ENCODE peak calls at places on chromosomes 11 and 22, in six cellular contexts. One of them, this sample, is unnamed.

GRCh38 chr11:43942651-43943356 is 367 bp downstream of the C11orf96 start:
- DNase-seq in endothelial cell: peak
- DNase-seq in omental fat pad: no peak
- DNase-seq in sigmoid colon: peak
- DNase-seq in A549: peak
- DNase-seq in MCF 10A: no peak
- DNase-seq in this sample: no peak

GRCh38 chr11:32137869-32138268 is 47.0 kb downstream of the RCN1 start:
- DNase-seq in endothelial cell: no peak
- DNase-seq in omental fat pad: no peak
- DNase-seq in sigmoid colon: no peak
- DNase-seq in A549: no peak
- DNase-seq in MCF 10A: no peak
- DNase-seq in this sample: no peak

GRCh38 chr22:30249049-30250038 is 2.8 kb upstream of the LIF start:
- DNase-seq in endothelial cell: no peak
- DNase-seq in omental fat pad: no peak
- DNase-seq in sigmoid colon: peak
- DNase-seq in A549: no peak
- DNase-seq in MCF 10A: no peak
- DNase-seq in this sample: no peak

GRCh38 chr11:130456276-130456675 is 7.8 kb downstream of the ADAMTS15 start:
- DNase-seq in endothelial cell: no peak
- DNase-seq in omental fat pad: no peak
- DNase-seq in sigmoid colon: no peak
- DNase-seq in A549: no peak
- DNase-seq in MCF 10A: no peak
- DNase-seq in this sample: no peak

GRCh38 chr22:39197578-39197977 is 45.1 kb upstream of the CBX7 start:
- DNase-seq in endothelial cell: no peak
- DNase-seq in omental fat pad: no peak
- DNase-seq in sigmoid colon: no peak
- DNase-seq in A549: no peak
- DNase-seq in MCF 10A: no peak
- DNase-seq in this sample: no peak

GRCh38 chr11:68993546-68993945 is 12.8 kb upstream of the MRGPRD start:
- DNase-seq in endothelial cell: no peak
- DNase-seq in omental fat pad: no peak
- DNase-seq in sigmoid colon: no peak
- DNase-seq in A549: no peak
- DNase-seq in MCF 10A: no peak
- DNase-seq in this sample: peak

GRCh38 chr11:112345708-112346107 is 85.0 kb upstream of the PLET1 start:
- DNase-seq in endothelial cell: no peak
- DNase-seq in omental fat pad: no peak
- DNase-seq in sigmoid colon: no peak
- DNase-seq in A549: no peak
- DNase-seq in MCF 10A: no peak
- DNase-seq in this sample: no peak

GRCh38 chr11:316031-316701 is 2.3 kb downstream of the IFITM1 start:
- DNase-seq in endothelial cell: no peak
- DNase-seq in omental fat pad: no peak
- DNase-seq in sigmoid colon: peak
- DNase-seq in A549: no peak
- DNase-seq in MCF 10A: no peak
- DNase-seq in this sample: no peak

GRCh38 chr11:116928102-116928777 is 90.8 kb upstream of the APOA1 start:
- DNase-seq in endothelial cell: no peak
- DNase-seq in omental fat pad: no peak
- DNase-seq in sigmoid colon: no peak
- DNase-seq in A549: no peak
- DNase-seq in MCF 10A: no peak
- DNase-seq in this sample: no peak

GRCh38 chr11:17314232-17314547 is 37.4 kb upstream of the NCR3LG1 start:
- DNase-seq in endothelial cell: no peak
- DNase-seq in omental fat pad: no peak
- DNase-seq in sigmoid colon: no peak
- DNase-seq in A549: no peak
- DNase-seq in MCF 10A: peak
- DNase-seq in this sample: no peak

GRCh38 chr11:57974830-57975229 is 48.9 kb upstream of the OR9Q1 start:
- DNase-seq in endothelial cell: no peak
- DNase-seq in omental fat pad: no peak
- DNase-seq in sigmoid colon: no peak
- DNase-seq in A549: no peak
- DNase-seq in MCF 10A: peak
- DNase-seq in this sample: no peak

GRCh38 chr11:662689-663274 is 25.7 kb downstream of the DRD4 start:
- DNase-seq in endothelial cell: peak
- DNase-seq in omental fat pad: peak
- DNase-seq in sigmoid colon: no peak
- DNase-seq in A549: peak
- DNase-seq in MCF 10A: peak
- DNase-seq in this sample: no peak

GRCh38 chr11:71358122-71358728 is 90.0 kb downstream of the DHCR7 start:
- DNase-seq in endothelial cell: no peak
- DNase-seq in omental fat pad: no peak
- DNase-seq in sigmoid colon: no peak
- DNase-seq in A549: no peak
- DNase-seq in MCF 10A: no peak
- DNase-seq in this sample: no peak

GRCh38 chr11:111388842-111389241 is 9.8 kb upstream of the POU2AF1 start:
- DNase-seq in endothelial cell: no peak
- DNase-seq in omental fat pad: no peak
- DNase-seq in sigmoid colon: no peak
- DNase-seq in A549: no peak
- DNase-seq in MCF 10A: peak
- DNase-seq in this sample: no peak

GRCh38 chr11:34749666-34750659 is 129.1 kb downstream of the EHF start:
- DNase-seq in endothelial cell: no peak
- DNase-seq in omental fat pad: no peak
- DNase-seq in sigmoid colon: peak
- DNase-seq in A549: no peak
- DNase-seq in MCF 10A: peak
- DNase-seq in this sample: no peak

GRCh38 chr11:112485280-112485679 is 224.6 kb upstream of the PLET1 start:
- DNase-seq in endothelial cell: no peak
- DNase-seq in omental fat pad: no peak
- DNase-seq in sigmoid colon: no peak
- DNase-seq in A549: no peak
- DNase-seq in MCF 10A: no peak
- DNase-seq in this sample: no peak

GRCh38 chr22:46935506-46936377 is 173.3 kb downstream of the TBC1D22A start:
- DNase-seq in endothelial cell: no peak
- DNase-seq in omental fat pad: no peak
- DNase-seq in sigmoid colon: no peak
- DNase-seq in A549: no peak
- DNase-seq in MCF 10A: peak
- DNase-seq in this sample: no peak

GRCh38 chr11:70695086-70695960 is 297.0 kb downstream of the CTTN start:
- DNase-seq in endothelial cell: no peak
- DNase-seq in omental fat pad: no peak
- DNase-seq in sigmoid colon: no peak
- DNase-seq in A549: no peak
- DNase-seq in MCF 10A: no peak
- DNase-seq in this sample: no peak

GRCh38 chr11:82631722-82632630 is 101.7 kb downstream of the FAM181B start:
- DNase-seq in endothelial cell: no peak
- DNase-seq in omental fat pad: no peak
- DNase-seq in sigmoid colon: no peak
- DNase-seq in A549: no peak
- DNase-seq in MCF 10A: no peak
- DNase-seq in this sample: no peak

GRCh38 chr11:110434952-110435779 is 5.4 kb downstream of the FDX1 start:
- DNase-seq in endothelial cell: no peak
- DNase-seq in omental fat pad: no peak
- DNase-seq in sigmoid colon: no peak
- DNase-seq in A549: no peak
- DNase-seq in MCF 10A: peak
- DNase-seq in this sample: no peak

GRCh38 chr22:50082961-50083461 is 2.2 kb downstream of the MLC1 start:
- DNase-seq in endothelial cell: no peak
- DNase-seq in omental fat pad: no peak
- DNase-seq in sigmoid colon: no peak
- DNase-seq in A549: no peak
- DNase-seq in MCF 10A: peak
- DNase-seq in this sample: no peak

GRCh38 chr11:82811369-82811768 is 77.7 kb upstream of the FAM181B start:
- DNase-seq in endothelial cell: no peak
- DNase-seq in omental fat pad: no peak
- DNase-seq in sigmoid colon: no peak
- DNase-seq in A549: no peak
- DNase-seq in MCF 10A: no peak
- DNase-seq in this sample: no peak

GRCh38 chr22:50314081-50314454 is 6.6 kb upstream of the PLXNB2 start:
- DNase-seq in endothelial cell: no peak
- DNase-seq in omental fat pad: no peak
- DNase-seq in sigmoid colon: no peak
- DNase-seq in A549: no peak
- DNase-seq in MCF 10A: no peak
- DNase-seq in this sample: no peak

DNA sequence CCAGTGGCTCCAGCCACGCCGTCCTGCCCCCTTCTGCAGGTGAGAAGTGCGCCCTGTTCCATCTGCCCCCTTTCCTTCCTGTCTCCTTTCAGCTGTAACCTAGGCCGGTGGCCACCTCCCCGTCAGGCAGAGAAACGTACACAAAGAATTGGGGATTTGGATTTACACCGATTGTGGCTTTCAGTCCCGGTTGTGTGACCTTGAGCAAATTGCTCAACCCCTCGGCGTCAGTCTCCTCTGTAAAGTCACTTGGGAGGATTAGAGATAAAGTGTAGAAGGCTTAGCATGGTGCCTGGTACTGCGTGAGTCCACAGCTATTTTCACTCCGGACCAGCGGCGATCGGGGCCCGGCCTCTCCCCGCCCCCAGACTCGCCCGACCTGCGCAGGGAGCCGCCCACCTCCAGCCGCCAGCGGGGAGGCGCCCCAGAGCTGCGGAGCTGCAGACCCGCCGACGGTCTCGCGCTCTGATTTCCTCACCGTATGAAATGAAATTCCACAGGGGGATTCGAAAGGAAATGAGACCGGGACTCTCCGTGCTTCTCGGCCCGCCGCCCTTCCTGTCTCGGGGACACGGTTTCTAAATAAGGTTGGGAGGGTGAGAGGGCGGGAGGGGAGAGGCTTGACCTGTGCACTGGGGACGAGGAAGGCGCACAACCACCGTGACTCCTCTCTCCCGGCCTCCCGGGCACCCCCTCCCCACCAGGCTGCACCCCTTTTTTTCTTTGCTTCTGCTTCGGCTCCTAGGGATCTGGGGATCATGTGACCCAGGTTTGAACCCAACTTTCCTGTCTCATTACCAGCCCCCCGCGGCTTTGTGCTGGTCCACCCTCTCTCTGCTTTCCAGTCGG is 703 bp upstream of the FZD4 start:
- DNase-seq in endothelial cell: peak
- DNase-seq in omental fat pad: no peak
- DNase-seq in sigmoid colon: peak
- DNase-seq in A549: peak
- DNase-seq in MCF 10A: peak
- DNase-seq in this sample: peak
- TF ChIP-seq CTCF in endothelial cell: no peak
- TF ChIP-seq CTCF in omental fat pad: no peak
- TF ChIP-seq CTCF in sigmoid colon: no peak
- TF ChIP-seq CTCF in A549: peak
- TF ChIP-seq CTCF in MCF 10A: no peak
- TF ChIP-seq CTCF in this sample: no peak

GRCh38 chr11:8180469-8180868 is 11.6 kb upstream of the RIC3 start:
- DNase-seq in endothelial cell: no peak
- DNase-seq in omental fat pad: no peak
- DNase-seq in sigmoid colon: no peak
- DNase-seq in A549: no peak
- DNase-seq in MCF 10A: no peak
- DNase-seq in this sample: no peak

GRCh38 chr11:8192016-8192895 is 23.4 kb upstream of the RIC3 start:
- DNase-seq in endothelial cell: peak
- DNase-seq in omental fat pad: no peak
- DNase-seq in sigmoid colon: no peak
- DNase-seq in A549: peak
- DNase-seq in MCF 10A: peak
- DNase-seq in this sample: peak

GRCh38 chr11:8183136-8183535 is 14.3 kb upstream of the RIC3 start:
- DNase-seq in endothelial cell: no peak
- DNase-seq in omental fat pad: no peak
- DNase-seq in sigmoid colon: no peak
- DNase-seq in A549: no peak
- DNase-seq in MCF 10A: no peak
- DNase-seq in this sample: no peak

DNA sequence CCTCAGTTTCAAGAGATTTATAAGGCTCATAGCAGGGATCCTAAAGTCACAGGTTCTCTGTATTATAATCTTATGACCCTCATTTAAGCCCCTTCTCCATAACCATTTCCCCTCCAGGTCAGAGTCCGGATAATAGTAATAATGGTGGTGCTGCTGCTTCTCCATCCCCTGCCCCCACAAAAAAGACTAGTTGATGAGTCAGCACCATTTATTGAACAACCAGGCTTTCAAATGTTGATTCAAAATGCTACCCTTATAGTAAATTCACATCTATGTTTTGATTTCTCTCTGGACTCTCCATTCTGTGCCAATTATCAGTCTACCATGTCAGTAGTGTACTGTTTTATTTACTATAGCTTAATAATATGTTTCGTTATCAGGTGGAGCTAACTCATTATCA is 17.6 kb upstream of the RIC3 start:
- DNase-seq in endothelial cell: no peak
- DNase-seq in omental fat pad: no peak
- DNase-seq in sigmoid colon: no peak
- DNase-seq in A549: no peak
- DNase-seq in MCF 10A: no peak
- DNase-seq in this sample: no peak
- TF ChIP-seq CTCF in endothelial cell: no peak
- TF ChIP-seq CTCF in omental fat pad: no peak
- TF ChIP-seq CTCF in sigmoid colon: no peak
- TF ChIP-seq CTCF in A549: no peak
- TF ChIP-seq CTCF in MCF 10A: no peak
- TF ChIP-seq CTCF in this sample: no peak

GRCh38 chr11:131914299-131914902 is 544.0 kb downstream of the NTM start:
- DNase-seq in endothelial cell: no peak
- DNase-seq in omental fat pad: no peak
- DNase-seq in sigmoid colon: no peak
- DNase-seq in A549: no peak
- DNase-seq in MCF 10A: no peak
- DNase-seq in this sample: no peak
- TF ChIP-seq CTCF in endothelial cell: peak
- TF ChIP-seq CTCF in omental fat pad: no peak
- TF ChIP-seq CTCF in sigmoid colon: no peak
- TF ChIP-seq CTCF in A549: no peak
- TF ChIP-seq CTCF in MCF 10A: no peak
- TF ChIP-seq CTCF in this sample: peak

GRCh38 chr11:59417023-59417422 is 9.2 kb downstream of the OR5A2 start:
- DNase-seq in endothelial cell: no peak
- DNase-seq in omental fat pad: no peak
- DNase-seq in sigmoid colon: no peak
- DNase-seq in A549: no peak
- DNase-seq in MCF 10A: no peak
- DNase-seq in this sample: no peak

GRCh38 chr11:59418151-59418550 is 8.1 kb downstream of the OR5A2 start:
- DNase-seq in endothelial cell: no peak
- DNase-seq in omental fat pad: no peak
- DNase-seq in sigmoid colon: no peak
- DNase-seq in A549: no peak
- DNase-seq in MCF 10A: no peak
- DNase-seq in this sample: no peak

GRCh38 chr11:59413646-59414045 is 12.6 kb downstream of the OR5A2 start:
- DNase-seq in endothelial cell: no peak
- DNase-seq in omental fat pad: no peak
- DNase-seq in sigmoid colon: no peak
- DNase-seq in A549: no peak
- DNase-seq in MCF 10A: no peak
- DNase-seq in this sample: no peak

GRCh38 chr11:59416613-59417012 is 9.6 kb downstream of the OR5A2 start:
- DNase-seq in endothelial cell: no peak
- DNase-seq in omental fat pad: no peak
- DNase-seq in sigmoid colon: no peak
- DNase-seq in A549: no peak
- DNase-seq in MCF 10A: no peak
- DNase-seq in this sample: no peak
- TF ChIP-seq CTCF in endothelial cell: no peak
- TF ChIP-seq CTCF in omental fat pad: no peak
- TF ChIP-seq CTCF in sigmoid colon: no peak
- TF ChIP-seq CTCF in A549: no peak
- TF ChIP-seq CTCF in MCF 10A: no peak
- TF ChIP-seq CTCF in this sample: no peak

This sample was measured in mesothelial cell of epicardium.